ENCODE peak calls at places on chromosomes 5 and 9, in six cellular contexts. Q, S, L, C, W and A are unnamed samples.

GRCh38 chr9:36091028-36091953 is 45.2 kb upstream of the GLIPR2 start:
- DNase-seq in Q (peak), S (peak), L (peak), C (no peak), W (peak), A (peak)

GRCh38 chr5:102932781-102933180 is 177.7 kb downstream of the PAM start:
- DNase-seq in Q (peak), S (no peak), L (no peak), C (no peak), W (no peak), A (no peak)

GRCh38 chr5:159208508-159209437 is 580 bp downstream of the RNF145 start:
- DNase-seq in Q (peak), S (no peak), L (no peak), C (peak), W (peak), A (peak)

GRCh38 chr5:93603191-93603590 is 20.2 kb downstream of the NR2F1 start:
- DNase-seq in Q (no peak), S (no peak), L (no peak), C (no peak), W (no peak), A (peak)

GRCh38 chr5:83277953-83278352 is 193.6 kb upstream of the VCAN start:
- DNase-seq in Q (no peak), S (no peak), L (no peak), C (no peak), W (no peak), A (no peak)

GRCh38 chr9:84404095-84404686 is 63.6 kb upstream of the SLC28A3 start:
- DNase-seq in Q (peak), S (peak), L (no peak), C (no peak), W (no peak), A (no peak)

GRCh38 chr5:10719965-10720364 is 41.1 kb downstream of the DAP start:
- DNase-seq in Q (no peak), S (peak), L (peak), C (no peak), W (peak), A (peak)

GRCh38 chr5:40478766-40479165 is 200.9 kb upstream of the PTGER4 start:
- DNase-seq in Q (no peak), S (no peak), L (no peak), C (no peak), W (no peak), A (no peak)

GRCh38 chr9:5869315-5870019 is 21.2 kb upstream of the MLANA start:
- DNase-seq in Q (no peak), S (peak), L (no peak), C (no peak), W (no peak), A (no peak)

GRCh38 chr5:168047669-168048111 is 243.8 kb upstream of the WWC1 start:
- DNase-seq in Q (peak), S (no peak), L (no peak), C (no peak), W (no peak), A (peak)

GRCh38 chr9:88721528-88722279 is 186.7 kb downstream of the NXNL2 start:
- DNase-seq in Q (no peak), S (no peak), L (no peak), C (no peak), W (no peak), A (no peak)

GRCh38 chr9:88721028-88721427 is 186.1 kb downstream of the NXNL2 start:
- DNase-seq in Q (no peak), S (peak), L (no peak), C (no peak), W (no peak), A (no peak)

GRCh38 chr9:88723751-88724150 is 188.8 kb downstream of the NXNL2 start:
- DNase-seq in Q (peak), S (no peak), L (no peak), C (no peak), W (no peak), A (no peak)

GRCh38 chr9:88724241-88724805 is 189.3 kb downstream of the NXNL2 start:
- DNase-seq in Q (peak), S (no peak), L (no peak), C (no peak), W (no peak), A (no peak)

DNA sequence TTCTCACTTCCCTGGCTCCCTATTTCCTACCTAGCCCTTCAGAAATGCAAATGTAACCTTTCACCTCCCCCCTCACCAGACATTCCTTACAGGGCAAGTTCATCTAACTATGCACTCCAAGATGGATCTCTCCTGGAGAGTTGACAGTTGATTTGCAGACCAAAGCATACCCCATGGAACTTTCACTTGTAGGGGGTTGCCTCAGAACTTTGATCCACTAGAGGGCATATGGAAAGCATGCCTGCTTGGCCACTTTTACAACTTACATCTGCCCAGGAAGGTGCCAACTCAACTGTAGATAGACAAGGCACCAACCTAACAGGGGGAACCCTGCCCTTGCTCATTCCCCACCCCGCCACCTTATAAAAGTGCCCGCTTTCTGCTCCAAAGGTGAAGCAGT is 187.8 kb downstream of the NXNL2 start:
- DNase-seq in Q (peak), S (peak), L (no peak), C (no peak), W (no peak), A (peak)
- TF ChIP-seq CTCF in Q (peak), S (peak), L (no peak), C (peak), W (peak), A (peak)

DNA sequence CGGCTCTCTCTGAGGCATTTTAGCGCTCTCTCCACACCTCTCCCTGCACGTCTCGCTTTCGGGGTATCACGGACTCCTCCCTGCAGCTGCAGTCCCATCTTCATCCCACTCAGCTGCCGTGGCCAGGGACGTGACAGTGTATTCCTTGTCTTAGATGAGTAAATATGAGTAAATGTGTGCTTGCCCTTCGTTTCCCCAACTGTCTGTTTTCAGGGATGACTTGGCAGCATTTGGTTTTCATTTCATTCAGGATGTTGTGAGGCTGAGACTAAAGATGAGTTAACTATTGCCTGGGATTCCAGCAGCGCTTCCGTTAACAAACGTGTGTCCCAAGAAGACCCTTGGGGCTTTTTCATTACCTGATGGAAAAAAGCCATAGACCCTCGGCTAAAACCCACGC is 29.5 kb downstream of the GDNF start:
- DNase-seq in Q (no peak), S (peak), L (peak), C (no peak), W (no peak), A (no peak)
- H3K4me3 ChIP-seq in Q (no peak), S (peak), L (peak), C (no peak), W (no peak), A (no peak)

GRCh38 chr5:172452398-172453205 is 1.7 kb downstream of the SH3PXD2B start:
- DNase-seq in Q (peak), S (peak), L (peak), C (no peak), W (no peak), A (peak)
- TF ChIP-seq CTCF in Q (no peak), S (peak), L (no peak), C (peak), W (no peak), A (peak)

DNA sequence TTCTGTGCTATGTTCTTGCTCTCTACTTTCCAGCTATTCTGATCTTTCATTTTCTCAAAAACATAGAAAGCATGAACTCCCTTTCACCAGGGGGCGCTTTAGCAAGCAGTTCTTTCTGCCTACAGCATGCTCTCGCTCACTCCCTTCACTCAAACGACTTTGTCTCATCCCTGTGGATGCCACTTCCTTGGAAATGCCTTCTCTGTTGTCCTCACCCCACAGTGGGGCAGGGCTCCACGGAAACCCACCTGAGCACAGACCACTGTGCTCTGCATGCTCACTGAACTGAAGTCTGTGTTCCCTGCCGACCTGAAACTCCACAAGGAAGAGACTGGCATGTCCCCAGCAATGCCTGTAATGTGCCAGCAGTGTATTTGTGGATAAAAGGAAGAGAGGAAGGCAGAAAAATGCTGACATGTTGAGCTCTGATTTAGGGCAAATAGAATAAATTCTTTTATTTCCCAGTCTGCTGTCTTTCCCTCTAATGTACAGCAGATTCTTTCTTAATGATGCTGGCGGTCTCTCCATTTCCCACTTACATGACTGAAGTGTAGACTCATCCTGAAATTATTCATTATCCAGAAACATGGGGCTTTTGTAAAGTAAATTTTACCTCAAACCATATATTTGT is 4.9 kb upstream of the ROR2 start:
- DNase-seq in Q (peak), S (peak), L (peak), C (no peak), W (peak), A (peak)
- H3K4me3 ChIP-seq in Q (no peak), S (peak), L (peak), C (no peak), W (no peak), A (peak)

DNA sequence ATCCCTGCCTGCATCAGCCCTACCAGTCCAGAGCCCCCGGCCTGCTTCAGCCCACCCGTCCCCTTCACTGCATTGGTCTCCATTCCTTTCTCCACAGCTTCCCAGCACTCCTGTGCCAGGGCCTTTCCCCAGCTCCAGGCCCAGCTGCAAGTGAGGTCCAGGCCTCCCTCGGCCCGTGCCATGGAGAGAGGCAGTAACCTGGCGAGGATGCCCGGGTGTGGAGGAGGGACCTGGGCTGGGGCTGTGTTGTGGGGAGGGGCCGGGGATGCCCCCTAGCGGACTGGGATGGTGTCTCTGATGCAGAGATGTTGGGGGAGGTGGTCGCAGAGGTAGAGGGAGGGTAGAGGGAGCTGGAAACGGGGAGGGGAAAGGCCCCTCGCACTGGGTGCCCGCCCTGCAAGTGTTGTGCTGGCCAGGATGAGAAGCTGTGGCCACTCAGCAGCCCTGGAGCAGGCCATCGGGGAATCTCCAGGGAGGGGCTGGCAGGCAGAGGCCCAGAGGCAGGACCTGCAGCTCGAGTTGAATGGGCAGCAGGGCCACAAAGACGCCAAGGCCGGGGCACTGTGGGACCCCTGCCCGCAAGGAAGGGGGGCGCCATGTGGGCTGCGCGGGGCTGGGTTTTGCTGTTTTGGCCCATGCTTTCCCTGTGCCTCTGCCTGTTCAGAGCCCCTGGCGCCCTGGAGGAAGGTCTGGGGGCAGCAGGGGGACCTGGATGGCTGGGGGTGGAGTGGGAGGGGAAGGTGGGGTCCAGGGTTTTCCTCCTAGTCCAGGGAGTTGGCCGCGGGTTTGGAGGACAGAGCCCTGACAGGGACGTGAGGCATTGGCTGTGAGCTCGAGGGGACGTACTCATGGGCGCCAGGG is 26.0 kb upstream of the NKD2 start:
- DNase-seq in Q (no peak), S (peak), L (no peak), C (no peak), W (no peak), A (no peak)
- TF ChIP-seq CTCF in Q (peak), S (peak), L (no peak), C (peak), W (no peak), A (peak)